ENCODE peak calls at places on chromosomes 1 and 21, in eight cellular contexts. H is ovary, U is spleen, Y is upper lobe of left lung, F is endothelial cell of umbilical vein, W is HCT116, P is testis, D is transverse colon. G is an unnamed sample. For H3K4me1 and H3K36me3, the result is how much of the 10 kb centered on the place peaks cover.

GRCh38 chr1:25099343-25099951 is 132.9 kb downstream of the SYF2 start:
- DNase-seq in Y (peak), P (peak), D (peak), U (peak), H (no peak), W (no peak), F (no peak), G (no peak)

GRCh38 chr21:31855180-31855579 is 17.6 kb upstream of the HUNK start:
- DNase-seq in W (no peak), H (no peak), Y (no peak), D (no peak), F (no peak), U (no peak), P (no peak), G (no peak)

GRCh38 chr1:30172757-30173156 is 550.6 kb downstream of the MATN1 start:
- DNase-seq in H (no peak), F (no peak), P (no peak), U (no peak), D (no peak), W (no peak), Y (no peak), G (no peak)

GRCh38 chr1:182357913-182358312 is 33.7 kb downstream of the GLUL start:
- DNase-seq in Y (no peak), F (no peak), W (no peak), H (no peak), U (no peak), D (no peak), P (no peak), G (no peak)

GRCh38 chr1:154703207-154703606 is 95.2 kb upstream of the ADAR start:
- DNase-seq in U (no peak), P (no peak), Y (no peak), D (no peak), H (no peak), F (peak), W (no peak), G (no peak)

GRCh38 chr1:37606481-37607263 is 10.9 kb upstream of the GNL2 start:
- DNase-seq in U (no peak), H (no peak), W (no peak), D (no peak), Y (no peak), P (no peak), F (no peak), G (no peak)

GRCh38 chr1:172906778-172907592 is 143.8 kb downstream of the TNFSF18 start:
- DNase-seq in H (no peak), U (no peak), D (no peak), P (no peak), Y (no peak), F (peak), W (peak), G (no peak)

GRCh38 chr1:4394366-4394765 is 260.0 kb upstream of the AJAP1 start:
- DNase-seq in W (no peak), P (no peak), H (no peak), D (no peak), F (no peak), Y (no peak), U (no peak), G (no peak)

GRCh38 chr1:178724734-178725602 is at the start of gene RALGPS2:
- DNase-seq in F (peak), U (peak), D (peak), P (peak), W (no peak), Y (peak), H (peak), G (peak)

GRCh38 chr1:67479146-67479891 is 49.1 kb upstream of the SERBP1 start:
- DNase-seq in Y (peak), U (no peak), D (no peak), W (no peak), H (peak), P (peak), F (peak), G (peak)

GRCh38 chr1:73782901-73783300 is 415.1 kb downstream of the LRRIQ3 start:
- DNase-seq in H (no peak), P (no peak), W (no peak), U (no peak), Y (no peak), F (no peak), D (no peak), G (no peak)

GRCh38 chr1:100188617-100189016 is 10.6 kb upstream of the LRRC39 start:
- DNase-seq in W (no peak), D (no peak), U (no peak), F (no peak), P (peak), H (no peak), Y (no peak), G (no peak)

GRCh38 chr21:17673261-17674020 is 60.7 kb upstream of the BTG3 start:
- DNase-seq in D (no peak), W (no peak), U (no peak), Y (no peak), F (no peak), P (peak), H (no peak), G (no peak)

GRCh38 chr1:36542962-36543515 is 60.3 kb upstream of the CSF3R start:
- DNase-seq in D (no peak), U (no peak), P (peak), H (no peak), W (no peak), F (no peak), Y (no peak), G (no peak)

GRCh38 chr1:205484985-205485967 is 19.2 kb upstream of the CDK18 start:
- DNase-seq in U (peak), W (peak), P (peak), F (peak), D (peak), Y (peak), H (peak), G (peak)

GRCh38 chr1:207000641-207001291 is 30.5 kb upstream of the FCAMR start:
- DNase-seq in D (no peak), F (no peak), H (no peak), Y (no peak), P (no peak), U (no peak), W (no peak), G (no peak)

GRCh38 chr1:1308756-1309524 is 543 bp downstream of the PUSL1 start:
- DNase-seq in Y (peak), H (no peak), W (no peak), D (peak), U (no peak), F (peak), P (no peak), G (peak)

GRCh38 chr1:151047925-151048644 is 534 bp downstream of the C1orf56 start:
- DNase-seq in H (peak), P (peak), D (peak), Y (peak), U (peak), F (peak), W (no peak), G (peak)

GRCh38 chr1:167453156-167453555 is 65.2 kb downstream of the CD247 start:
- DNase-seq in P (no peak), D (no peak), Y (no peak), F (no peak), H (no peak), W (no peak), U (no peak), G (no peak)
- H3K4me1 ChIP-seq in P (under half), D (under half), Y (under half), F (under half), H (under half), W (under half), U (under half), G (under half)

GRCh38 chr21:45204395-45204794 is 83.3 kb downstream of the POFUT2 start:
- DNase-seq in U (no peak), D (no peak), F (no peak), H (no peak), W (no peak), Y (no peak), P (no peak), G (no peak)
- H3K36me3 ChIP-seq in U (under half), D (under half), F (under half), H (under half), W (under half), Y (under half), P (under half), G (under half)

GRCh38 chr1:161304927-161305871 is 4.6 kb downstream of the MPZ start:
- DNase-seq in U (no peak), F (no peak), W (no peak), D (no peak), H (peak), Y (no peak), P (no peak), G (no peak)

GRCh38 chr1:161307892-161308638 is 1.7 kb downstream of the MPZ start:
- DNase-seq in U (no peak), D (no peak), H (no peak), P (peak), W (no peak), F (peak), Y (no peak), G (no peak)

GRCh38 chr1:161305872-161306519 is 3.8 kb downstream of the MPZ start:
- DNase-seq in F (peak), Y (peak), P (peak), U (peak), H (peak), D (peak), W (peak), G (peak)

GRCh38 chr1:161309868-161310267 is at the start of gene MPZ:
- DNase-seq in W (no peak), F (no peak), U (no peak), D (no peak), H (no peak), Y (no peak), P (no peak), G (no peak)

DNA sequence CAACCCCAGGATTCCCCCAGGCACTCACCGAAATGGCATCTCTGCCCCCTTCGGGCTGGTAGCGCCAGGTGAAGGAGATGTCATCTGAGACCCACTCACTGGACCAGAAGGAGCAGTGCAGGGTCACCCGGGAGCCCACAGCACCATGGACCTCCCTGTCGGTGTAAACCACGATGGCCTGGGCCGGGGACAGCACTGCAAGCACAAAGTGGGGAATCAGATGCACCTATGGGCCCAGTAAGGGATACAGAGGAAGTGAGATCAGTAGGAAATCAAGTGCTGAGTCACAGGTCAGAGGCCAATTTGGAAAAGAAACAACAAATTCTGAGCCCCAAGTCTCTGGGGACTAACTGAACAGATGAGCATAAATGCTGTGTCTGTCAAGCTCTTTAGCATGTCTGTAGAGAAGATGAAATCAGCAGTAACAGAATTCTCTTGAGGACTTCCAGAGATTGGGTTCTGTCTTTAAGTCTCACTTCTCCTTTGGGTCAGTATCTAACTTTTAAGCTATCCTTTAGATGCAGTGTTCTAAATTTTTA is 2.5 kb downstream of the MPZ start:
- DNase-seq in F (peak), H (no peak), P (no peak), D (no peak), Y (no peak), U (peak), W (no peak), G (no peak)
- TF ChIP-seq POLR2A in F (no peak), H (no peak), P (no peak), D (no peak), Y (no peak), U (no peak), W (no peak), G (no peak)

DNA sequence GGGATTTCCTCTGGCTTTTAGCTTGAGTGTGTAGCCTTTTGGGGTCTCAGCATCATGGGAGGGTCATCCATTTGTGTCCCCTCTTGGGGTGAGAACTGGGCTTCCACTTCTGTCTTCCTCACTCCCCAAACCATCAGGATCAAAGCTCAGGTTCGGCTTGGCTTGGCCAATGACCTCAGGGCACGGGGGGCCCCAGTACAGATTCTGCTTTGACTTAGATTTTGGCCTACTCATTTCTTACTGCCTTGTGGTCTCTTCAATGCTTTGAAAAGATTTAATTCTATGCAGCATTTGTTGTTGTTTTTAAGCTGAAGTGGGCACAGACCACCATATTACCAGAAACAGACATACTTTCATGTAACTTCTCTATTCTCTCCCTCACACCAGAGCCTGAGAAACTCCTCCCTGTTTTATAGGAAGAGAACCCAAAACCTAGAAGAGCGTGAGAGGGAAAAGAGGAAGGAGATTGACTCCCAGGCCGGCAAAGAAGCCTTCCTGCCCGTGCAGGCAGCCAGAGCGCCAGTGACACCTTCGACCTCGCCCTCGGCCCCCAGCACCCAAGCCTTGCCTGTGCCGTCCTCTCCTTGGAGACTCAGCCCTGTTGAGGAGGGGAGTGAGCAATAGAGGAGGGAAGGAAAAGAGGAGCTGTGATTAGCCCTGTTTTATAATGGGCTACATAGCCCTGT is 1.9 kb upstream of the S100A3 start:
- DNase-seq in W (no peak), F (no peak), H (peak), D (peak), Y (no peak), U (peak), P (no peak), G (no peak)
- H3K4me1 ChIP-seq in W (half or more), F (under half), H (under half), D (under half), Y (half or more), U (under half), P (under half), G (under half)

DNA sequence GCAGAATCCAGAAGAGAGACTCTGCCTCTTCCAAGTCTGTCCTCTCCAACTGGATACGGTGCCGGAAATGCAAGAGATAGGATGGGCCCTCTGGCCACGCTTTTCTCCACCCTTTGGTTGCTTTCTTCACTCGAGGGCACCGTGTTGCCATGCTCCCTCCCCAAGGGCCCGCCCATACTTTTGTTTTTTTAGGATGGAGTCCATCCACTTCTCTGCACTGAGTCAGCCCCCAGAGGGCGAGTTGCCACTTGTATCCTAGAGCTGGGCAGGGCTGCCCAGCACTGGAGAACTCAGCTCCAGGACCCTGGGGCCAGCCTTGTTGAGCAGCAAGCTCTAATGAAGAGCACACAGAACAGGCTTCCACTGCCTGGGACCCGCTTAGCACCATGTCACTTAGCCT is 25.5 kb downstream of the IFNGR2 start:
- DNase-seq in F (peak), W (no peak), U (no peak), D (no peak), P (no peak), Y (peak), H (no peak), G (no peak)
- H3K36me3 ChIP-seq in F (under half), W (under half), U (half or more), D (under half), P (under half), Y (half or more), H (under half), G (under half)

DNA sequence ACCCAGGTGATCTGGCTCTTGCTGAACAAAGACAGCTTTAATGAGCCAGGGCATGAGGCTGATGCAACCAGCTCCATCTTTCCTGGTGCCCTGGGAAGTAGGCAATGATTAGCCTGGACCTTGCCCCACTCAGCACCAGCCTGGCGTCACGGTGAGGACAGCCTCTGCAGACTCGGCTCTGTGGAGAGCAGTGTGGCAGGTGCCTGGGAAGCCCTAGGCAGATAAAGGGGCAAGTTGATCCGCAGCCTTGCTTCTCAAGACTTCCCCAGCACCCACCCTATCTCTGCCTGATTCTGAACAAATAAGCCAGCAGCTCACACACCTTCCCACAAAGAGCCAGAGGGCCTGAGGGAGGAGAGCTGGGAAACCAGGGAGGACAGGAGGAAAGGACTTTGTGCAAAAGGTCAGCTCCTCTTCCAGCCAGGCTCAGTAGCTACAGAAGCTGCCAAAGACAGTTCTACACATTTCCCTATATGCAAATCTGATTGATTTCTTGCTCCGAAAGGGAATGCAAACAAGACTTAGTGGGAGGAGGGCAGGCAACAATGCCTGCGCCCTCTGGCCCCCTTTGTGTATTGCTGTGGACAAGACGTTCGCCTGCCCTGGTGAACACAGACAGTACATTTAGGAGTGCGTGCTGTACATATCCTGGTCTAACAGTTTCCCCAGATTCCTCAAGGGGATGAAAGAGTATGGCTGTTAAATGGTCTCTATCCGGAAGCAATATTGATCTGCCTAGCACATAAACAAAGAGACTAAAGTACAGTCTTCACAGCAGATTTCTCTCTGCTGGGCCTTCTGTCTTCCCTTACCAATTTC is 63.8 kb downstream of the BCAR3 start:
- DNase-seq in W (no peak), Y (no peak), H (no peak), P (no peak), D (peak), U (no peak), F (no peak), G (peak)
- TF ChIP-seq POLR2A in W (no peak), Y (no peak), H (no peak), P (no peak), D (peak), U (no peak), F (no peak), G (peak)

GRCh38 chr1:8396912-8397406 is 79.0 kb downstream of the SLC45A1 start:
- DNase-seq in Y (no peak), P (no peak), F (peak), W (no peak), H (no peak), D (peak), U (no peak), G (peak)

GRCh38 chr1:8398086-8398485 is 80.2 kb downstream of the SLC45A1 start:
- DNase-seq in Y (no peak), W (no peak), F (peak), H (no peak), U (no peak), P (no peak), D (no peak), G (no peak)

GRCh38 chr1:8396083-8396911 is 78.4 kb downstream of the SLC45A1 start:
- DNase-seq in D (no peak), P (no peak), F (peak), U (no peak), W (no peak), H (no peak), Y (no peak), G (no peak)

GRCh38 chr1:8398677-8399076 is 80.8 kb downstream of the SLC45A1 start:
- DNase-seq in H (no peak), Y (no peak), F (no peak), W (no peak), P (no peak), D (no peak), U (no peak), G (no peak)

GRCh38 chr1:8397511-8397910 is 79.6 kb downstream of the SLC45A1 start:
- DNase-seq in Y (no peak), U (no peak), P (no peak), D (no peak), H (no peak), W (no peak), F (peak), G (no peak)
- H3K4me1 ChIP-seq in Y (under half), U (half or more), P (under half), D (half or more), H (under half), W (under half), F (under half), G (under half)

DNA sequence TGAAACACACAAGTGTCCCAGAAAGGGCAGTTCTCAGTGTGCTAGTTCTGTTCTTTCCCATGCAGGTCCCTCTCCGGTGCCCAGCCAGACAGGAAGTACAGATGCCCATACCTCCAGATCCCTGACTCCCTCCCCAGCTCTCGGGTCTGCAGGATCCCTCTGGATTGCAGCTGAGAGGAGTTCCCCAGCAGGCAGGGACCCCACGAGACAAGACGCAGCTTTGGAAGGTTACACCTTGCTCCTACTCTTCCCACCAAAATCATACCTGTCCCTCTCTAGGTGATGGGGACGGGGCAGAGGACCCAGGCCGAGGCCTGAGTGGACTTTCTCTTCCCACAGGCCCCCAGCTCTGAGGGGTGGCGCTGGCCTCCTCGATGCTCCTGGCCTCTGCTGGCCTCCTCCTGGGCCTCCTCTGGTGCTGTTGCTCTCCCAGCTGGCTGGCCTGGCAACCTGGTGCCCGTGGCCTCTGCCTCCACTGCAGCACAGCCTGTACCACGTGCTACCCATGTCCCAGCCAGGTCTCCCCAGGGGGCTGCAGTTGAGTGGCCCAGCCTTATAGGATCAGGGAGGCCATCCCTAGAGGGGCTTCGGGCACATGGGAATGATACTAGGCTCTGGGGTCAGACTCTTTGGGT is 9.4 kb downstream of the LDLRAD2 start:
- DNase-seq in D (no peak), W (no peak), U (no peak), P (no peak), H (no peak), Y (no peak), F (no peak), G (no peak)
- H3K36me3 ChIP-seq in D (under half), W (under half), U (under half), P (under half), H (under half), Y (under half), F (under half), G (under half)